ENCODE peak calls at places on chromosomes 2 and 18, in ten cellular contexts. J, W, T, E, N, S, H, K, X and I are unnamed samples.

GRCh38 chr18:41096504-41096903 is 858.5 kb upstream of the PIK3C3 start:
- DNase-seq in T (peak; percentile 68), H (peak; percentile 79), J (no peak), N (peak; percentile 42), E (no peak), K (no peak), W (no peak), S (peak; percentile 14), X (no peak), I (peak; percentile 69)

GRCh38 chr2:241258505-241259160 is 56.8 kb downstream of the HDLBP start:
- DNase-seq in K (no peak), N (no peak), H (no peak), S (no peak), X (no peak), T (no peak), E (no peak), W (no peak), J (no peak), I (peak; percentile 14)

GRCh38 chr2:14189929-14190328 is 442.6 kb upstream of the LRATD1 start:
- DNase-seq in K (no peak), N (peak; percentile 0), E (no peak), W (no peak), J (no peak), T (peak; percentile 48), H (peak; percentile 14), X (no peak), S (no peak), I (peak; percentile 70)

GRCh38 chr2:82837588-82838304 is 1621.3 kb downstream of the SUCLG1 start:
- DNase-seq in N (peak; percentile 70), X (no peak), K (no peak), E (no peak), W (no peak), T (peak; percentile 87), H (peak; percentile 93), J (no peak), S (no peak), I (peak; percentile 80)

GRCh38 chr2:152344561-152345195 is 9.7 kb downstream of the FMNL2 start:
- DNase-seq in N (no peak), H (no peak), E (no peak), S (no peak), K (peak; percentile 82), X (no peak), W (no peak), J (no peak), T (no peak), I (no peak)

GRCh38 chr2:86776532-86776931 is 14.2 kb downstream of the CD8A start:
- DNase-seq in X (no peak), N (no peak), S (no peak), J (no peak), W (no peak), E (no peak), H (no peak), K (no peak), T (no peak), I (no peak)

GRCh38 chr18:2606335-2606734 is 35.0 kb downstream of the NDC80 start:
- DNase-seq in H (no peak), E (no peak), N (no peak), W (no peak), J (no peak), K (no peak), X (no peak), T (peak; percentile 19), S (no peak), I (peak; percentile 22)

GRCh38 chr2:37325625-37326071 is 1.0 kb upstream of the PRKD3 start:
- DNase-seq in K (no peak), H (no peak), N (no peak), E (no peak), J (no peak), W (peak; percentile 66), T (no peak), S (no peak), X (peak; percentile 37), I (no peak)

GRCh38 chr2:191677091-191677645 is 768 bp upstream of the NABP1 start:
- DNase-seq in S (peak; percentile 77), J (peak; percentile 53), T (peak; percentile 97), H (peak; percentile 93), N (peak; percentile 93), E (peak; percentile 86), W (no peak), X (peak; percentile 63), K (peak; percentile 59), I (peak; percentile 94)

GRCh38 chr2:188449992-188450391 is 158.3 kb downstream of the GULP1 start:
- DNase-seq in X (no peak), W (no peak), T (no peak), H (no peak), J (no peak), E (no peak), K (no peak), S (no peak), N (no peak), I (no peak)

GRCh38 chr2:19529663-19530062 is 171.2 kb upstream of the OSR1 start:
- DNase-seq in X (no peak), J (no peak), E (no peak), H (no peak), N (no peak), W (no peak), S (no peak), K (no peak), T (no peak), I (no peak)

GRCh38 chr2:121705958-121706357 is 30.7 kb downstream of the NIFK start:
- DNase-seq in K (peak; percentile 63), J (no peak), W (no peak), E (no peak), S (no peak), H (no peak), T (no peak), N (no peak), X (no peak), I (no peak)

GRCh38 chr18:29003194-29003593 is 826.3 kb upstream of the CDH2 start:
- DNase-seq in H (no peak), J (no peak), T (no peak), N (no peak), S (peak; percentile 19), E (no peak), K (no peak), X (no peak), W (no peak), I (no peak)

GRCh38 chr18:12656671-12657047 is 1.2 kb downstream of the SPIRE1 start:
- DNase-seq in E (no peak), W (no peak), T (peak; percentile 40), N (peak; percentile 50), K (no peak), X (no peak), J (no peak), H (peak; percentile 45), S (no peak), I (peak; percentile 32)

GRCh38 chr2:226792155-226792871 is 7.3 kb downstream of the IRS1 start:
- DNase-seq in H (peak; percentile 19), X (no peak), N (peak; percentile 22), E (no peak), W (no peak), K (no peak), J (no peak), S (peak; percentile 19), T (peak; percentile 25), I (no peak)

GRCh38 chr18:56173542-56174220 is 464.7 kb downstream of the TXNL1 start:
- DNase-seq in W (no peak), S (no peak), J (no peak), N (peak; percentile 40), E (no peak), H (no peak), K (no peak), T (no peak), X (no peak), I (no peak)

GRCh38 chr2:25822190-25823117 is 55.8 kb downstream of the ASXL2 start:
- DNase-seq in X (peak; percentile 50), J (no peak), S (peak; percentile 26), T (peak; percentile 32), W (no peak), K (no peak), N (no peak), E (peak; percentile 70), H (peak; percentile 10), I (peak; percentile 7)

GRCh38 chr2:16756831-16757644 is 91.4 kb upstream of the CYRIA start:
- DNase-seq in S (peak; percentile 85), K (peak; percentile 59), W (peak; percentile 77), H (peak; percentile 81), T (peak; percentile 46), X (peak; percentile 81), J (peak; percentile 65), N (peak; percentile 63), E (peak; percentile 82), I (peak; percentile 77)
- TF ChIP-seq CTCF in S (peak; percentile 94), K (peak; percentile 98), W (peak; percentile 84), H (peak; percentile 84), T (peak; percentile 92), X (peak; percentile 98), J (peak; percentile 92), N (peak; percentile 88), E (peak; percentile 75), I (peak; percentile 79)

GRCh38 chr2:232502901-232503791 is 15.5 kb upstream of the ECEL1 start:
- DNase-seq in H (peak; percentile 38), E (no peak), W (no peak), X (peak; percentile 46), T (peak; percentile 38), S (peak; percentile 79), K (no peak), J (no peak), N (peak; percentile 45), I (peak; percentile 16)
- H3K4me3 ChIP-seq in H (no peak overlapping the region), E (no peak overlapping the region), W (peak overlapping the region; percentile 56), X (peak overlapping the region; percentile 52), T (no peak overlapping the region), S (peak overlapping the region; percentile 42), K (peak overlapping the region; percentile 45), J (no peak overlapping the region), N (no peak overlapping the region), I (no peak overlapping the region)

DNA sequence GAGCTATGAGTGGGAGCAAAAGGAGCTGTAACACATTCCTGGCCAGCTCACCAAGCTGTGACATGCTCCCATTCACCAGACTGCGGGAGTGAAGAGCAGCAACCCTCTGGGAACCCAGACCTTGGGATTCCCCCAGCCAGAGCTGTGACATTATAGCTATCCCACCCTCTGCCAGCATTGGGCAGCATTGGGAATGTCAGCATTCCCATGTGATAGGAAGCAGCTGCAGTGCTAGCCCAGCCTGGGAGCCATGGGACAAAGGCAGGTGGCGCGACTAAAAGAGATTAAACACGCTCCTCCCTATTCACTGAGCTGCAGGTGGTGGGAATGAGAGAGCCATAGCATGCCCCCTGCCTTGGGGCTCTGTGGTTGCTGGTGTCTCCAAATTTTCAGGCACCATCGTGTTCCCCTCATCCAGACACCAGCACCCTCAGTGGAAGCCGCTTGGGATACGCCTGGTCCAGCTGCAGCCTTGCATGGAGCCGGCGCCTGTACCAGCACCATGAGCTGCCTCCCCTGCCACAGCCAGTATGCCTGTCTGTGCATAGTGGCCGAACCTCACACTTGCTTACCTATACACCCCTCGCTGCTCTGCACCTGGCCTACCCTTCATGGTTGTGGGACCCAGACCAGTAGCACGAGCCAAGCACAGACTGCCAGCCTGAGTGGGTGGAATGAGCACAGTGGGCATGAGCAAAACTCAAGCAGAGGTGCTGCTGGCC is 695.6 kb upstream of the GCFC2 start:
- DNase-seq in W (no peak), T (no peak), S (no peak), E (no peak), K (no peak), X (no peak), H (no peak), J (no peak), N (no peak), I (no peak)
- TF ChIP-seq CTCF in W (no peak), T (no peak), S (no peak), E (no peak), K (no peak), X (no peak), H (no peak), J (no peak), N (no peak), I (no peak)

DNA sequence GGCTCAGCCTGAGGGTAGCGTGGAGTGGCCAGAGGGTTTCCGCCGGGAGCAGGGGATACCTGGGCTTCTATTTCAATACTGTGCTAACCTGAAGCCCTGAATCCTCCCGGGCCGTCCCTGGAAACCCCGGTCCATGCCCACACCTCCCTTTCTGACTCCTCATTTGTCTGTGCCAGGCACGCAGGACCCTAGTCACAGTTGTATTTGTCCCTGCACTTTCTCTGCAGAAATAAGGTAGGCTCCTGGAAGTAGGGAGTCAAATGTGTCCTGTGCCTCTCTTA is 418.8 kb upstream of the HS6ST1 start:
- DNase-seq in N (no peak), X (no peak), H (no peak), S (no peak), W (no peak), E (no peak), J (no peak), T (no peak), K (no peak), I (no peak)
- H3K4me3 ChIP-seq in N (no peak overlapping the region), X (no peak overlapping the region), H (no peak overlapping the region), S (no peak overlapping the region), W (no peak overlapping the region), E (no peak overlapping the region), J (no peak overlapping the region), T (no peak overlapping the region), K (no peak overlapping the region), I (no peak overlapping the region)